ENCODE peak calls at places on chromosomes 4 and X, in nine cellular contexts. H is HFF-Myc, I is pancreas, T is endodermal cell, N is lower leg skin, G is astrocyte of the cerebellum, W is fibroblast of lung, O is PC-9, Z is upper lobe of right lung. S is an unnamed sample.

GRCh38 chr4:58587856-58588255 is 1477.7 kb upstream of the IGFBP7 start:
- DNase-seq in H (no peak), I (no peak), T (no peak), N (no peak), G (no peak), W (no peak), O (no peak), Z (no peak), S (no peak)

GRCh38 chr4:40395908-40396806 is 61.0 kb downstream of the CHRNA9 start:
- DNase-seq in H (no peak), I (peak; percentile 90), T (peak; percentile 55), N (no peak), G (peak; percentile 18), W (peak; percentile 17), O (peak; percentile 82), Z (peak; percentile 79), S (peak; percentile 87)

GRCh38 chr4:68599150-68599549 is 23.0 kb upstream of the UGT2B17 start:
- DNase-seq in H (no peak), I (no peak), T (no peak), N (no peak), G (no peak), W (no peak), O (no peak), Z (no peak), S (no peak)

GRCh38 chr4:88457307-88458090 is 580 bp downstream of the HERC5 start:
- DNase-seq in H (no peak), I (peak; percentile 86), T (peak; percentile 86), N (peak; percentile 89), G (no peak), W (peak; percentile 38), O (peak; percentile 35), Z (peak; percentile 76), S (peak; percentile 40)

GRCh38 chr4:6471303-6472007 is 959 bp downstream of the PPP2R2C start:
- DNase-seq in H (no peak), I (no peak), T (no peak), N (peak; percentile 70), G (no peak), W (no peak), O (no peak), Z (no peak), S (no peak)

GRCh38 chr4:90095000-90095399 is 32.2 kb upstream of the CCSER1 start:
- DNase-seq in H (no peak), I (no peak), T (no peak), N (no peak), G (no peak), W (peak; percentile 7), O (no peak), Z (no peak), S (no peak)

GRCh38 chr4:115918149-115918548 is 804.7 kb upstream of the NDST4 start:
- DNase-seq in H (no peak), I (no peak), T (no peak), N (no peak), G (no peak), W (no peak), O (no peak), Z (no peak), S (no peak)

GRCh38 chrX:154738013-154738738 is 12.7 kb downstream of the GAB3 start:
- DNase-seq in H (no peak), I (no peak), T (no peak), N (no peak), G (no peak), W (peak; percentile 88), O (no peak), Z (no peak), S (no peak)

GRCh38 chr4:122966201-122966600 is 43.8 kb upstream of the NUDT6 start:
- DNase-seq in H (no peak), I (no peak), T (no peak), N (no peak), G (no peak), W (no peak), O (no peak), Z (no peak), S (no peak)

GRCh38 chr4:73943555-73943954 is 38.3 kb downstream of the PF4 start:
- DNase-seq in H (no peak), I (no peak), T (no peak), N (no peak), G (no peak), W (no peak), O (no peak), Z (no peak), S (no peak)

GRCh38 chr4:153962311-153963039 is 173.6 kb upstream of the SFRP2 start:
- DNase-seq in H (no peak), I (no peak), T (no peak), N (no peak), G (no peak), W (no peak), O (no peak), Z (no peak), S (no peak)

DNA sequence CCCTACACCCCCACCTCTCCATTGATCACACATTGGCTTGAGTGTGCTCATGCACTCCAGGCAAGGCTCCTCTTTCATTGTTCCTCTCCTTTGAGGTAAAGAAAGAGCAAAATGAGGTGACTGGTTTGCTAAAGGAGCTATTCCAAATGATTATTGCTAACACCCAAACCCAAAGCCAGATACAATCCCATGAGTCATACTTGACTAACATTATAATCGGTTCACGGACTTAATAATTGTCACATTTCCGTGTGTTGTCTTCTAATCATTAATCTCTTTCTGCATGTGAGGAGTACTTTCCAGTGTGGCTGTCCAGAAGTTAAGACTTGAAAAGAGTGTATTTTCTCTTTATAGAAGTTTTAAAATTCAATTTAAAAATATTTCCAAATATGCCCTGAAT is 174.3 kb upstream of the SFRP2 start:
- DNase-seq in H (no peak), I (no peak), T (no peak), N (no peak), G (no peak), W (no peak), O (no peak), Z (no peak), S (no peak)
- H3K4me3 ChIP-seq in H (no peak overlapping the region), I (no peak overlapping the region), T (no peak overlapping the region), N (no peak overlapping the region), G (no peak overlapping the region), W (no peak overlapping the region), O (no peak overlapping the region), Z (no peak overlapping the region), S (no peak overlapping the region)

DNA sequence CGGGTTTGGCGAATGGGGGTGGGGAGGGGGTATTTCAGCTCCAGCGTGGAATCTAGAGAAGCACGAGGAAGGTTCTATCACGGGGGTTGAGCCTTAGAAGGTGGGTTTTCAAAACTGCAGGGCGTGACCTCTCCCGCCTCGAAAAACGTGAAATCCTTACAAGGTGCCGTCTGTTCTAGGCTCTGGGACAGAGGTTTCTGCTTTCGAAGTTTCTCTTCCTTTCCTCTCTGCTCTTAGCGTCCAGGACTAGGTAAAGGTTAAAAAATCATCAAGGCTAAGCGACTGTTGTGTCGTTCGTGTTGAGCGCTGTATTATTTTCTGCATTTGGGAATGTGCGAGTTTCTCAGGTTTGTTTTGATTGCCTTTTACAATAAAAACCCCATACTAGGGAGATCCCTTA is 1.1 kb downstream of the FHL1 start:
- DNase-seq in H (no peak), I (no peak), T (no peak), N (no peak), G (no peak), W (no peak), O (no peak), Z (no peak), S (no peak)
- H3K4me3 ChIP-seq in H (peak overlapping the region; percentile 49), I (no peak overlapping the region), T (peak overlapping the region; percentile 45), N (no peak overlapping the region), G (peak overlapping the region; percentile 55), W (peak overlapping the region; percentile 50), O (no peak overlapping the region), Z (peak overlapping the region; percentile 54), S (peak overlapping the region; percentile 42)

GRCh38 chrX:104254442-104255115 is at the start of gene ESX1:
- DNase-seq in H (no peak), I (no peak), T (peak; percentile 72), N (no peak), G (no peak), W (no peak), O (no peak), Z (no peak), S (no peak)
- H3K4me3 ChIP-seq in H (no peak within 1 kb of the TSS), I (no peak within 1 kb of the TSS), T (peak within 1 kb of the TSS; percentile 63), N (no peak within 1 kb of the TSS), G (peak within 1 kb of the TSS; percentile 24), W (no peak within 1 kb of the TSS), O (peak within 1 kb of the TSS; percentile 52), Z (no peak within 1 kb of the TSS), S (no peak within 1 kb of the TSS)

GRCh38 chr4:108170729-108171540 is 2.2 kb upstream of the LEF1 start:
- DNase-seq in H (no peak), I (no peak), T (peak; percentile 59), N (no peak), G (no peak), W (no peak), O (no peak), Z (no peak), S (no peak)
- H3K4me3 ChIP-seq in H (no peak overlapping the region), I (no peak overlapping the region), T (peak overlapping the region; percentile 77), N (no peak overlapping the region), G (no peak overlapping the region), W (no peak overlapping the region), O (no peak overlapping the region), Z (no peak overlapping the region), S (no peak overlapping the region)

GRCh38 chrX:147077472-147077871 is 262.9 kb upstream of the CXorf51A start:
- DNase-seq in H (no peak), I (no peak), T (no peak), N (no peak), G (no peak), W (no peak), O (no peak), Z (no peak), S (no peak)
- H3K4me3 ChIP-seq in H (no peak overlapping the region), I (no peak overlapping the region), T (no peak overlapping the region), N (no peak overlapping the region), G (no peak overlapping the region), W (no peak overlapping the region), O (no peak overlapping the region), Z (no peak overlapping the region), S (no peak overlapping the region)

GRCh38 chr4:52984469-52984868 is 122.4 kb downstream of the RASL11B start:
- DNase-seq in H (no peak), I (no peak), T (no peak), N (no peak), G (no peak), W (peak; percentile 33), O (no peak), Z (no peak), S (no peak)
- H3K4me3 ChIP-seq in H (no peak overlapping the region), I (no peak overlapping the region), T (no peak overlapping the region), N (no peak overlapping the region), G (no peak overlapping the region), W (no peak overlapping the region), O (no peak overlapping the region), Z (no peak overlapping the region), S (no peak overlapping the region)

DNA sequence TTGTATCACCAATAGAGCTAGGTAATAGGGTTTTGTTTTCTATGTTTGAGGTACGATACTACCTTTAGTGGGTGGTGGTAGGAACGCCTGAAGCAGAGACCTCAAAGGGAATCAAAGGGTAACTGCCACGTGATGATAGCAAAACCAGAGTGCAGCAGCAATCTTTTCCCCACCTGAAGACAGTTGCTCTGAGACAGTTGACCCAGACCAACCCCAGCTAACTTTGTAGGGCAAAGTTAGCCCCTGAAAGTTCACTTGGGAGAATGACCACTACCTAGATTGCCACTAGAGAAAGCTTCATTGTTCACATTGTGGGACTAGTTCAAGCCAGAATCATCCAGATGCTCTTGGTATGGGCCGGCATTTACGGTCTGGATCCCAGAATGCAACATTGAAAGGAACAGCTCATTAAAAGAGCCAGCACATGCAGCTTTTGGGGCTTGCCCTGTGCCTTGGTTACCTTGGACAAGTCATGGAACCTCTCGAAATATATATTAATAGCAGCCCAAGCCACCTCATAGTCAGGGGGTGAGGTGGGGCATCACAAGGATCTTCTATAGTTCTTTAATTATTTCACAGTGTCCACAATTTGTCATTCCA is 4.0 kb downstream of the SEPTIN6 start:
- DNase-seq in H (no peak), I (no peak), T (no peak), N (no peak), G (no peak), W (no peak), O (no peak), Z (no peak), S (no peak)
- H3K4me3 ChIP-seq in H (no peak overlapping the region), I (no peak overlapping the region), T (no peak overlapping the region), N (no peak overlapping the region), G (no peak overlapping the region), W (no peak overlapping the region), O (no peak overlapping the region), Z (no peak overlapping the region), S (no peak overlapping the region)